ENCODE peak calls at places on chromosome 6, in six cellular contexts. X is GM12865; B is uterus; J is tibial artery; H is activated T-helper 1 cell treated with anti-CD3 and anti-CD28 coated beads, Interleukin-2, amount 50 U/mL, for 16 hours; C is iPS-NIHi11. Q is an unnamed sample.

GRCh38 chr6:82766476-82766875 is 299.2 kb downstream of the UBE3D start:
- DNase-seq in X (no peak), B (no peak), J (no peak), H (no peak), C (no peak), Q (no peak)

GRCh38 chr6:140237251-140237650 is 862.8 kb upstream of the CITED2 start:
- DNase-seq in X (no peak), B (no peak), J (no peak), H (no peak), C (no peak), Q (no peak)

GRCh38 chr6:13517116-13517515 is 29.7 kb upstream of the GFOD1 start:
- DNase-seq in X (no peak), B (no peak), J (no peak), H (no peak), C (no peak), Q (no peak)

GRCh38 chr6:133769463-133769862 is 119.5 kb upstream of the TCF21 start:
- DNase-seq in X (no peak), B (no peak), J (no peak), H (no peak), C (no peak), Q (no peak)

GRCh38 chr6:18262812-18263560 is 1.3 kb downstream of the DEK start:
- DNase-seq in X (peak), B (no peak), J (no peak), H (no peak), C (no peak), Q (peak)

GRCh38 chr6:41719796-41720620 is 15.4 kb downstream of the TFEB start:
- DNase-seq in X (peak), B (no peak), J (no peak), H (no peak), C (no peak), Q (no peak)

GRCh38 chr6:163919652-163920051 is 505.1 kb downstream of the QKI start:
- DNase-seq in X (no peak), B (no peak), J (no peak), H (no peak), C (no peak), Q (no peak)

GRCh38 chr6:156840606-156841005 is 63.4 kb downstream of the ARID1B start:
- DNase-seq in X (no peak), B (no peak), J (no peak), H (no peak), C (no peak), Q (no peak)

GRCh38 chr6:53646606-53647005 is 18.9 kb downstream of the KLHL31 start:
- DNase-seq in X (no peak), B (no peak), J (no peak), H (no peak), C (no peak), Q (no peak)

GRCh38 chr6:16793828-16794412 is 32.7 kb upstream of the ATXN1 start:
- DNase-seq in X (no peak), B (no peak), J (no peak), H (no peak), C (no peak), Q (no peak)

GRCh38 chr6:85372188-85372914 is 77.5 kb upstream of the NT5E start:
- DNase-seq in X (peak), B (no peak), J (no peak), H (no peak), C (no peak), Q (no peak)